ENCODE peak calls at places on chromosome 7, in six cellular contexts. One of them, this sample, is unnamed.

GRCh38 chr7:141550694-141551079 is 523 bp upstream of the AGK start:
- DNase-seq in IMR-90: no peak
- DNase-seq in H9: peak; percentile 34
- DNase-seq in mesenchymal stem cell: no peak
- DNase-seq in H1: peak; percentile 51
- DNase-seq in neuronal stem cell: no peak
- DNase-seq in this sample: no peak

GRCh38 chr7:35975851-35976454 is 175.1 kb downstream of the SEPTIN7 start:
- DNase-seq in IMR-90: peak; percentile 77
- DNase-seq in H9: no peak
- DNase-seq in mesenchymal stem cell: peak; percentile 77
- DNase-seq in H1: no peak
- DNase-seq in neuronal stem cell: peak; percentile 66
- DNase-seq in this sample: peak; percentile 85

GRCh38 chr7:4436936-4437335 is 245.2 kb upstream of the FOXK1 start:
- DNase-seq in IMR-90: no peak
- DNase-seq in H9: no peak
- DNase-seq in mesenchymal stem cell: no peak
- DNase-seq in H1: no peak
- DNase-seq in neuronal stem cell: no peak
- DNase-seq in this sample: no peak

GRCh38 chr7:41599760-41600159 is 103.1 kb downstream of the INHBA start:
- DNase-seq in IMR-90: no peak
- DNase-seq in H9: peak; percentile 72
- DNase-seq in mesenchymal stem cell: no peak
- DNase-seq in H1: peak; percentile 92
- DNase-seq in neuronal stem cell: no peak
- DNase-seq in this sample: no peak

GRCh38 chr7:91299952-91300775 is 35.9 kb downstream of the FZD1 start:
- DNase-seq in IMR-90: no peak
- DNase-seq in H9: no peak
- DNase-seq in mesenchymal stem cell: no peak
- DNase-seq in H1: no peak
- DNase-seq in neuronal stem cell: no peak
- DNase-seq in this sample: peak; percentile 33

GRCh38 chr7:99380823-99381663 is 6.5 kb downstream of the ARPC1B start:
- DNase-seq in IMR-90: no peak
- DNase-seq in H9: no peak
- DNase-seq in mesenchymal stem cell: no peak
- DNase-seq in H1: no peak
- DNase-seq in neuronal stem cell: no peak
- DNase-seq in this sample: peak; percentile 53

GRCh38 chr7:22356010-22356854 is 722 bp downstream of the RAPGEF5 start:
- DNase-seq in IMR-90: no peak
- DNase-seq in H9: peak; percentile 45
- DNase-seq in mesenchymal stem cell: no peak
- DNase-seq in H1: peak; percentile 64
- DNase-seq in neuronal stem cell: no peak
- DNase-seq in this sample: no peak

GRCh38 chr7:19834566-19834965 is 61.1 kb upstream of the TMEM196 start:
- DNase-seq in IMR-90: no peak
- DNase-seq in H9: no peak
- DNase-seq in mesenchymal stem cell: no peak
- DNase-seq in H1: no peak
- DNase-seq in neuronal stem cell: no peak
- DNase-seq in this sample: peak; percentile 73

GRCh38 chr7:141073173-141073640 is 657 bp upstream of the TMEM178B start:
- DNase-seq in IMR-90: peak; percentile 44
- DNase-seq in H9: no peak
- DNase-seq in mesenchymal stem cell: peak; percentile 50
- DNase-seq in H1: no peak
- DNase-seq in neuronal stem cell: peak; percentile 77
- DNase-seq in this sample: peak; percentile 18

GRCh38 chr7:157612009-157612663 is 275.3 kb downstream of the DNAJB6 start:
- DNase-seq in IMR-90: no peak
- DNase-seq in H9: peak; percentile 51
- DNase-seq in mesenchymal stem cell: no peak
- DNase-seq in H1: no peak
- DNase-seq in neuronal stem cell: no peak
- DNase-seq in this sample: no peak

GRCh38 chr7:21071570-21071969 is 284.9 kb upstream of the SP8 start:
- DNase-seq in IMR-90: no peak
- DNase-seq in H9: no peak
- DNase-seq in mesenchymal stem cell: no peak
- DNase-seq in H1: no peak
- DNase-seq in neuronal stem cell: no peak
- DNase-seq in this sample: no peak

GRCh38 chr7:38796636-38797501 is 112.1 kb downstream of the VPS41 start:
- DNase-seq in IMR-90: peak; percentile 67
- DNase-seq in H9: no peak
- DNase-seq in mesenchymal stem cell: peak; percentile 66
- DNase-seq in H1: peak; percentile 58
- DNase-seq in neuronal stem cell: peak; percentile 49
- DNase-seq in this sample: peak; percentile 84

GRCh38 chr7:72493850-72494661 is 81.9 kb upstream of the CALN1 start:
- DNase-seq in IMR-90: peak; percentile 31
- DNase-seq in H9: peak; percentile 75
- DNase-seq in mesenchymal stem cell: peak; percentile 6
- DNase-seq in H1: peak; percentile 90
- DNase-seq in neuronal stem cell: peak; percentile 72
- DNase-seq in this sample: peak; percentile 79

GRCh38 chr7:604038-604883 is 84.6 kb upstream of the PDGFA start:
- DNase-seq in IMR-90: peak; percentile 54
- DNase-seq in H9: no peak
- DNase-seq in mesenchymal stem cell: peak; percentile 95
- DNase-seq in H1: no peak
- DNase-seq in neuronal stem cell: no peak
- DNase-seq in this sample: peak; percentile 46

GRCh38 chr7:48040944-48041664 is 5.8 kb downstream of the C7orf57 start:
- DNase-seq in IMR-90: no peak
- DNase-seq in H9: no peak
- DNase-seq in mesenchymal stem cell: no peak
- DNase-seq in H1: no peak
- DNase-seq in neuronal stem cell: no peak
- DNase-seq in this sample: no peak

GRCh38 chr7:148501707-148502139 is 88.8 kb upstream of the C7orf33 start:
- DNase-seq in IMR-90: no peak
- DNase-seq in H9: peak; percentile 80
- DNase-seq in mesenchymal stem cell: no peak
- DNase-seq in H1: peak; percentile 62
- DNase-seq in neuronal stem cell: no peak
- DNase-seq in this sample: no peak

GRCh38 chr7:157193274-157193673 is 54.5 kb downstream of the UBE3C start:
- DNase-seq in IMR-90: no peak
- DNase-seq in H9: no peak
- DNase-seq in mesenchymal stem cell: no peak
- DNase-seq in H1: no peak
- DNase-seq in neuronal stem cell: no peak
- DNase-seq in this sample: no peak

GRCh38 chr7:28955723-28956607 is 2.2 kb downstream of the TRIL start:
- DNase-seq in IMR-90: peak; percentile 4
- DNase-seq in H9: peak; percentile 90
- DNase-seq in mesenchymal stem cell: peak; percentile 55
- DNase-seq in H1: peak; percentile 92
- DNase-seq in neuronal stem cell: peak; percentile 72
- DNase-seq in this sample: peak; percentile 83

GRCh38 chr7:105450177-105450861 is 61.6 kb upstream of the SRPK2 start:
- DNase-seq in IMR-90: peak; percentile 39
- DNase-seq in H9: no peak
- DNase-seq in mesenchymal stem cell: no peak
- DNase-seq in H1: no peak
- DNase-seq in neuronal stem cell: no peak
- DNase-seq in this sample: no peak

GRCh38 chr7:5213286-5213645 is 23.2 kb downstream of the WIPI2 start:
- DNase-seq in IMR-90: no peak
- DNase-seq in H9: no peak
- DNase-seq in mesenchymal stem cell: no peak
- DNase-seq in H1: no peak
- DNase-seq in neuronal stem cell: no peak
- DNase-seq in this sample: no peak

GRCh38 chr7:127786184-127786583 is 134.2 kb downstream of the SND1 start:
- DNase-seq in IMR-90: peak; percentile 66
- DNase-seq in H9: no peak
- DNase-seq in mesenchymal stem cell: peak; percentile 31
- DNase-seq in H1: no peak
- DNase-seq in neuronal stem cell: no peak
- DNase-seq in this sample: no peak

GRCh38 chr7:94252971-94253370 is 141.7 kb upstream of the COL1A2 start:
- DNase-seq in IMR-90: no peak
- DNase-seq in H9: no peak
- DNase-seq in mesenchymal stem cell: peak; percentile 21
- DNase-seq in H1: no peak
- DNase-seq in neuronal stem cell: no peak
- DNase-seq in this sample: no peak

GRCh38 chr7:101436226-101436745 is 73.6 kb downstream of the COL26A1 start:
- DNase-seq in IMR-90: no peak
- DNase-seq in H9: no peak
- DNase-seq in mesenchymal stem cell: no peak
- DNase-seq in H1: no peak
- DNase-seq in neuronal stem cell: no peak
- DNase-seq in this sample: no peak

GRCh38 chr7:1249731-1250130 is 17.1 kb downstream of the UNCX start:
- DNase-seq in IMR-90: no peak
- DNase-seq in H9: no peak
- DNase-seq in mesenchymal stem cell: no peak
- DNase-seq in H1: no peak
- DNase-seq in neuronal stem cell: no peak
- DNase-seq in this sample: no peak

GRCh38 chr7:31883761-31884164 is 186.4 kb downstream of the PDE1C start:
- DNase-seq in IMR-90: peak; percentile 64
- DNase-seq in H9: no peak
- DNase-seq in mesenchymal stem cell: peak; percentile 83
- DNase-seq in H1: no peak
- DNase-seq in neuronal stem cell: no peak
- DNase-seq in this sample: peak; percentile 7

GRCh38 chr7:27576360-27576944 is 86.2 kb downstream of the HIBADH start:
- DNase-seq in IMR-90: peak; percentile 46
- DNase-seq in H9: no peak
- DNase-seq in mesenchymal stem cell: peak; percentile 52
- DNase-seq in H1: no peak
- DNase-seq in neuronal stem cell: peak; percentile 27
- DNase-seq in this sample: no peak

GRCh38 chr7:24907311-24907886 is 72.6 kb downstream of the OSBPL3 start:
- DNase-seq in IMR-90: peak; percentile 76
- DNase-seq in H9: no peak
- DNase-seq in mesenchymal stem cell: peak; percentile 59
- DNase-seq in H1: no peak
- DNase-seq in neuronal stem cell: no peak
- DNase-seq in this sample: no peak
- H2AK5ac ChIP-seq in IMR-90: peak overlapping the region; percentile 20
- H2AK5ac ChIP-seq in H9: no peak overlapping the region
- H2AK5ac ChIP-seq in mesenchymal stem cell: peak overlapping the region; percentile 68
- H2AK5ac ChIP-seq in H1: no peak overlapping the region
- H2AK5ac ChIP-seq in neuronal stem cell: no peak overlapping the region
- H2AK5ac ChIP-seq in this sample: no peak overlapping the region

GRCh38 chr7:2514473-2515423 is 4.8 kb upstream of the LFNG start:
- DNase-seq in IMR-90: no peak
- DNase-seq in H9: no peak
- DNase-seq in mesenchymal stem cell: no peak
- DNase-seq in H1: no peak
- DNase-seq in neuronal stem cell: no peak
- DNase-seq in this sample: no peak
- H3K4me1 ChIP-seq in IMR-90: peaks cover 23% of the 10 kb centered on the region
- H3K4me1 ChIP-seq in H9: peaks cover 4% of the 10 kb centered on the region
- H3K4me1 ChIP-seq in mesenchymal stem cell: peaks cover 77% of the 10 kb centered on the region
- H3K4me1 ChIP-seq in H1: peaks cover 21% of the 10 kb centered on the region
- H3K4me1 ChIP-seq in neuronal stem cell: peaks cover 58% of the 10 kb centered on the region
- H3K4me1 ChIP-seq in this sample: peaks cover 25% of the 10 kb centered on the region

GRCh38 chr7:112254166-112254565 is 47.7 kb downstream of the ZNF277 start:
- DNase-seq in IMR-90: no peak
- DNase-seq in H9: no peak
- DNase-seq in mesenchymal stem cell: no peak
- DNase-seq in H1: no peak
- DNase-seq in neuronal stem cell: no peak
- DNase-seq in this sample: no peak
- H2AK5ac ChIP-seq in IMR-90: no peak overlapping the region
- H2AK5ac ChIP-seq in H9: no peak overlapping the region
- H2AK5ac ChIP-seq in mesenchymal stem cell: no peak overlapping the region
- H2AK5ac ChIP-seq in H1: no peak overlapping the region
- H2AK5ac ChIP-seq in neuronal stem cell: no peak overlapping the region
- H2AK5ac ChIP-seq in this sample: peak overlapping the region; percentile 54

GRCh38 chr7:149884541-149884940 is 10.8 kb downstream of the ATP6V0E2 start:
- DNase-seq in IMR-90: no peak
- DNase-seq in H9: peak; percentile 11
- DNase-seq in mesenchymal stem cell: no peak
- DNase-seq in H1: no peak
- DNase-seq in neuronal stem cell: no peak
- DNase-seq in this sample: no peak
- H3K4me1 ChIP-seq in IMR-90: peaks cover 3% of the 10 kb centered on the region
- H3K4me1 ChIP-seq in H9: no peaks in the 10 kb centered on the region
- H3K4me1 ChIP-seq in mesenchymal stem cell: peaks cover 43% of the 10 kb centered on the region
- H3K4me1 ChIP-seq in H1: peaks cover 5% of the 10 kb centered on the region
- H3K4me1 ChIP-seq in neuronal stem cell: peaks cover 9% of the 10 kb centered on the region
- H3K4me1 ChIP-seq in this sample: peaks cover 3% of the 10 kb centered on the region

GRCh38 chr7:134870156-134870555 is 90.7 kb downstream of the CALD1 start:
- DNase-seq in IMR-90: no peak
- DNase-seq in H9: no peak
- DNase-seq in mesenchymal stem cell: no peak
- DNase-seq in H1: no peak
- DNase-seq in neuronal stem cell: no peak
- DNase-seq in this sample: no peak

GRCh38 chr7:134866581-134866980 is 87.1 kb downstream of the CALD1 start:
- DNase-seq in IMR-90: peak; percentile 55
- DNase-seq in H9: no peak
- DNase-seq in mesenchymal stem cell: peak; percentile 77
- DNase-seq in H1: no peak
- DNase-seq in neuronal stem cell: peak; percentile 14
- DNase-seq in this sample: peak; percentile 16

GRCh38 chr7:134870781-134871180 is 91.3 kb downstream of the CALD1 start:
- DNase-seq in IMR-90: no peak
- DNase-seq in H9: no peak
- DNase-seq in mesenchymal stem cell: no peak
- DNase-seq in H1: no peak
- DNase-seq in neuronal stem cell: no peak
- DNase-seq in this sample: no peak

GRCh38 chr7:134859783-134860182 is 80.3 kb downstream of the CALD1 start:
- DNase-seq in IMR-90: no peak
- DNase-seq in H9: no peak
- DNase-seq in mesenchymal stem cell: no peak
- DNase-seq in H1: no peak
- DNase-seq in neuronal stem cell: no peak
- DNase-seq in this sample: no peak

GRCh38 chr7:134865001-134865845 is 85.8 kb downstream of the CALD1 start:
- DNase-seq in IMR-90: peak; percentile 76
- DNase-seq in H9: no peak
- DNase-seq in mesenchymal stem cell: peak; percentile 80
- DNase-seq in H1: no peak
- DNase-seq in neuronal stem cell: no peak
- DNase-seq in this sample: no peak
- H2AK5ac ChIP-seq in IMR-90: peak overlapping the region; percentile 71
- H2AK5ac ChIP-seq in H9: no peak overlapping the region
- H2AK5ac ChIP-seq in mesenchymal stem cell: no peak overlapping the region
- H2AK5ac ChIP-seq in H1: no peak overlapping the region
- H2AK5ac ChIP-seq in neuronal stem cell: no peak overlapping the region
- H2AK5ac ChIP-seq in this sample: no peak overlapping the region

DNA sequence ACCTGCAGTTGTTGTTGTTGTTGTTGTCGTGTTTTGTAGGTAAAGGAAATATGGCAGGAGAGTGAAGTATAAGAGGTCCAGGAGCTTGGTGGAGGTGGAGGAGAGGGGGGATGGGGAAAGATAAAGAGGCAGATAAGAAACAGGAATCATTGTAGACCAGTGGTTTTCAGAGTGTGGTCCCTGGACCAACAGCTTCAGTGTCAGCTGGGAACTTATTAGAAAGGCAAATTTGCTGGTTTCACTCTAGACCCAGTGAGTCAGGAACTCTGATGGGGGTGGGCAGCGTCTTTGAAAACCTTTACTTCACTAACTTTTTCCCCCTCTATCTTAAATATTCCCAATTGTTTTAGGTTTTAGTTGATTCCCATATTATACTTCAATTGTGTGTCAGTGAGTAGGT is 241.5 kb downstream of the AUTS2 start:
- DNase-seq in IMR-90: no peak
- DNase-seq in H9: no peak
- DNase-seq in mesenchymal stem cell: no peak
- DNase-seq in H1: no peak
- DNase-seq in neuronal stem cell: no peak
- DNase-seq in this sample: no peak
- H3K4me1 ChIP-seq in IMR-90: no peaks in the 10 kb centered on the region
- H3K4me1 ChIP-seq in H9: peaks cover 8% of the 10 kb centered on the region
- H3K4me1 ChIP-seq in mesenchymal stem cell: peaks cover 4% of the 10 kb centered on the region
- H3K4me1 ChIP-seq in H1: peaks cover 4% of the 10 kb centered on the region
- H3K4me1 ChIP-seq in neuronal stem cell: peaks cover 33% of the 10 kb centered on the region
- H3K4me1 ChIP-seq in this sample: peaks cover 6% of the 10 kb centered on the region

This sample was measured in trophoblast cell.